ENCODE peak calls at places on chromosomes 5 and 9, in seven cellular contexts. One of them, this sample, is unnamed.

GRCh38 chr9:15606667-15607472 is 54.0 kb downstream of the CCDC171 start:
- DNase-seq in astrocyte of the spinal cord: peak; percentile 66
- DNase-seq in omental fat pad: no peak
- DNase-seq in CD4-positive, alpha-beta T cell: no peak
- DNase-seq in OCI-LY7: peak; percentile 70
- DNase-seq in GM13977: peak; percentile 51
- DNase-seq in GM12865: peak; percentile 51
- DNase-seq in this sample: peak; percentile 11

GRCh38 chr5:155794801-155795200 is 532.2 kb upstream of the SGCD start:
- DNase-seq in astrocyte of the spinal cord: peak; percentile 1
- DNase-seq in OCI-LY7: peak; percentile 15
- DNase-seq in omental fat pad: no peak
- DNase-seq in CD4-positive, alpha-beta T cell: no peak
- DNase-seq in GM13977: no peak
- DNase-seq in GM12865: no peak
- DNase-seq in this sample: no peak

GRCh38 chr5:157116483-157116954 is 7.7 kb upstream of the HAVCR2 start:
- DNase-seq in CD4-positive, alpha-beta T cell: no peak
- DNase-seq in GM13977: peak; percentile 59
- DNase-seq in omental fat pad: no peak
- DNase-seq in OCI-LY7: no peak
- DNase-seq in GM12865: peak; percentile 88
- DNase-seq in astrocyte of the spinal cord: no peak
- DNase-seq in this sample: no peak

GRCh38 chr9:124135813-124136365 is 121.9 kb upstream of the NEK6 start:
- DNase-seq in GM12865: no peak
- DNase-seq in astrocyte of the spinal cord: no peak
- DNase-seq in GM13977: no peak
- DNase-seq in OCI-LY7: no peak
- DNase-seq in omental fat pad: no peak
- DNase-seq in CD4-positive, alpha-beta T cell: no peak
- DNase-seq in this sample: no peak

GRCh38 chr9:122190597-122191381 is 31.1 kb downstream of the MORN5 start:
- DNase-seq in OCI-LY7: no peak
- DNase-seq in CD4-positive, alpha-beta T cell: no peak
- DNase-seq in astrocyte of the spinal cord: no peak
- DNase-seq in GM13977: no peak
- DNase-seq in GM12865: peak; percentile 29
- DNase-seq in omental fat pad: no peak
- DNase-seq in this sample: no peak

GRCh38 chr9:7944521-7945022 is 145.0 kb upstream of the DMAC1 start:
- DNase-seq in astrocyte of the spinal cord: no peak
- DNase-seq in omental fat pad: no peak
- DNase-seq in CD4-positive, alpha-beta T cell: no peak
- DNase-seq in OCI-LY7: no peak
- DNase-seq in GM13977: no peak
- DNase-seq in GM12865: no peak
- DNase-seq in this sample: no peak

GRCh38 chr5:104817127-104817526 is 1254.5 kb upstream of the NUDT12 start:
- DNase-seq in GM12865: no peak
- DNase-seq in omental fat pad: no peak
- DNase-seq in CD4-positive, alpha-beta T cell: no peak
- DNase-seq in GM13977: no peak
- DNase-seq in astrocyte of the spinal cord: no peak
- DNase-seq in OCI-LY7: no peak
- DNase-seq in this sample: no peak

GRCh38 chr9:93589688-93590087 is 13.3 kb downstream of the PHF2 start:
- DNase-seq in OCI-LY7: no peak
- DNase-seq in GM13977: no peak
- DNase-seq in GM12865: no peak
- DNase-seq in CD4-positive, alpha-beta T cell: no peak
- DNase-seq in omental fat pad: no peak
- DNase-seq in astrocyte of the spinal cord: peak; percentile 26
- DNase-seq in this sample: no peak

GRCh38 chr5:127968998-127969397 is 114.6 kb upstream of the SLC12A2 start:
- DNase-seq in GM13977: no peak
- DNase-seq in astrocyte of the spinal cord: no peak
- DNase-seq in CD4-positive, alpha-beta T cell: no peak
- DNase-seq in GM12865: no peak
- DNase-seq in OCI-LY7: no peak
- DNase-seq in omental fat pad: no peak
- DNase-seq in this sample: no peak

GRCh38 chr9:70576121-70576520 is 161.7 kb upstream of the KLF9 start:
- DNase-seq in GM13977: no peak
- DNase-seq in CD4-positive, alpha-beta T cell: no peak
- DNase-seq in astrocyte of the spinal cord: no peak
- DNase-seq in GM12865: no peak
- DNase-seq in omental fat pad: no peak
- DNase-seq in OCI-LY7: no peak
- DNase-seq in this sample: no peak

GRCh38 chr5:94217745-94218144 is 400.7 kb downstream of the KIAA0825 start:
- DNase-seq in GM12865: no peak
- DNase-seq in astrocyte of the spinal cord: no peak
- DNase-seq in CD4-positive, alpha-beta T cell: no peak
- DNase-seq in omental fat pad: no peak
- DNase-seq in GM13977: no peak
- DNase-seq in OCI-LY7: no peak
- DNase-seq in this sample: no peak

GRCh38 chr5:21810737-21811316 is 1042.3 kb downstream of the CDH12 start:
- DNase-seq in OCI-LY7: peak; percentile 26
- DNase-seq in astrocyte of the spinal cord: no peak
- DNase-seq in GM13977: peak; percentile 2
- DNase-seq in GM12865: peak; percentile 3
- DNase-seq in CD4-positive, alpha-beta T cell: no peak
- DNase-seq in omental fat pad: no peak
- DNase-seq in this sample: no peak

GRCh38 chr5:22621084-22621483 is 232.1 kb downstream of the CDH12 start:
- DNase-seq in GM13977: no peak
- DNase-seq in OCI-LY7: no peak
- DNase-seq in astrocyte of the spinal cord: no peak
- DNase-seq in GM12865: no peak
- DNase-seq in omental fat pad: no peak
- DNase-seq in CD4-positive, alpha-beta T cell: no peak
- DNase-seq in this sample: no peak

GRCh38 chr5:130605200-130605599 is 559.9 kb downstream of the HINT1 start:
- DNase-seq in omental fat pad: no peak
- DNase-seq in GM12865: no peak
- DNase-seq in astrocyte of the spinal cord: no peak
- DNase-seq in OCI-LY7: no peak
- DNase-seq in CD4-positive, alpha-beta T cell: no peak
- DNase-seq in GM13977: no peak
- DNase-seq in this sample: no peak

GRCh38 chr5:56012281-56012963 is 17.7 kb upstream of the IL6ST start:
- DNase-seq in GM13977: no peak
- DNase-seq in OCI-LY7: no peak
- DNase-seq in astrocyte of the spinal cord: peak; percentile 57
- DNase-seq in omental fat pad: no peak
- DNase-seq in GM12865: peak; percentile 46
- DNase-seq in CD4-positive, alpha-beta T cell: peak; percentile 13
- DNase-seq in this sample: no peak

GRCh38 chr5:74067748-74068541 is 441.9 kb downstream of the ARHGEF28 start:
- DNase-seq in astrocyte of the spinal cord: no peak
- DNase-seq in CD4-positive, alpha-beta T cell: no peak
- DNase-seq in GM12865: no peak
- DNase-seq in GM13977: no peak
- DNase-seq in OCI-LY7: no peak
- DNase-seq in omental fat pad: no peak
- DNase-seq in this sample: no peak

GRCh38 chr5:60576425-60576824 is 123.5 kb downstream of the DEPDC1B start:
- DNase-seq in astrocyte of the spinal cord: no peak
- DNase-seq in omental fat pad: no peak
- DNase-seq in OCI-LY7: peak; percentile 7
- DNase-seq in CD4-positive, alpha-beta T cell: no peak
- DNase-seq in GM13977: no peak
- DNase-seq in GM12865: no peak
- DNase-seq in this sample: no peak

GRCh38 chr5:154542581-154542980 is 64.6 kb upstream of the HAND1 start:
- DNase-seq in GM12865: no peak
- DNase-seq in OCI-LY7: no peak
- DNase-seq in astrocyte of the spinal cord: no peak
- DNase-seq in CD4-positive, alpha-beta T cell: no peak
- DNase-seq in omental fat pad: no peak
- DNase-seq in GM13977: no peak
- DNase-seq in this sample: no peak

GRCh38 chr5:154543380-154543779 is 65.4 kb upstream of the HAND1 start:
- DNase-seq in omental fat pad: no peak
- DNase-seq in OCI-LY7: no peak
- DNase-seq in GM12865: peak; percentile 43
- DNase-seq in CD4-positive, alpha-beta T cell: no peak
- DNase-seq in GM13977: no peak
- DNase-seq in astrocyte of the spinal cord: peak; percentile 22
- DNase-seq in this sample: no peak

GRCh38 chr5:154540600-154540999 is 62.6 kb upstream of the HAND1 start:
- DNase-seq in OCI-LY7: no peak
- DNase-seq in omental fat pad: no peak
- DNase-seq in GM13977: no peak
- DNase-seq in astrocyte of the spinal cord: no peak
- DNase-seq in GM12865: no peak
- DNase-seq in CD4-positive, alpha-beta T cell: no peak
- DNase-seq in this sample: no peak

GRCh38 chr5:154542000-154542399 is 64.0 kb upstream of the HAND1 start:
- DNase-seq in GM13977: no peak
- DNase-seq in OCI-LY7: no peak
- DNase-seq in astrocyte of the spinal cord: no peak
- DNase-seq in GM12865: no peak
- DNase-seq in omental fat pad: no peak
- DNase-seq in CD4-positive, alpha-beta T cell: no peak
- DNase-seq in this sample: no peak

DNA sequence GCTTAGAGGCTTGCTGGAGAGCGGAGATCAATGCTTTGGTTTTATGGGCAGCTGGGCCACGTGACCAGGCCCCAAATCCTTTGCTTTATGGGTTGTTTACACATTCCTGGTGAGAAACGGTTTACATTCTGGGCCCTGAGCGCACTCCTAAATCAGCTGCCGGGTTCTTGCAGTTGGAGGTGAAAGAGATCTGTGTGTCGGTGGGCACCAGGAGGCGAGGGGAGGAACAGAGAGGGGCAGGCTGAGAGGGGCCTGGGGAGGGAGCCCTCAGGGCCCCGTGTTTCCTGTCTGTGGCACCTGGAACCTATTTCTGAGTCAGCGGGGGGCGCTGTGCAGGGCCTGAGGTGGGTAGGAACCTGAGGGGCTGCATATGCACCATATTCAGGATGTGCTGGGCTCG is 63.5 kb upstream of the HAND1 start:
- DNase-seq in GM13977: no peak
- DNase-seq in OCI-LY7: peak; percentile 43
- DNase-seq in CD4-positive, alpha-beta T cell: no peak
- DNase-seq in GM12865: peak; percentile 48
- DNase-seq in omental fat pad: no peak
- DNase-seq in astrocyte of the spinal cord: no peak
- DNase-seq in this sample: no peak
- TF ChIP-seq CTCF in GM13977: no peak
- TF ChIP-seq CTCF in OCI-LY7: peak; percentile 80
- TF ChIP-seq CTCF in CD4-positive, alpha-beta T cell: no peak
- TF ChIP-seq CTCF in GM12865: peak; percentile 53
- TF ChIP-seq CTCF in omental fat pad: no peak
- TF ChIP-seq CTCF in astrocyte of the spinal cord: no peak
- TF ChIP-seq CTCF in this sample: no peak

GRCh38 chr5:149817539-149817938 is 87.4 kb downstream of the PPARGC1B start:
- DNase-seq in astrocyte of the spinal cord: no peak
- DNase-seq in GM13977: no peak
- DNase-seq in CD4-positive, alpha-beta T cell: no peak
- DNase-seq in omental fat pad: no peak
- DNase-seq in GM12865: no peak
- DNase-seq in OCI-LY7: no peak
- DNase-seq in this sample: no peak

GRCh38 chr5:149820012-149820411 is 89.9 kb downstream of the PPARGC1B start:
- DNase-seq in omental fat pad: no peak
- DNase-seq in GM13977: no peak
- DNase-seq in CD4-positive, alpha-beta T cell: no peak
- DNase-seq in GM12865: no peak
- DNase-seq in astrocyte of the spinal cord: no peak
- DNase-seq in OCI-LY7: no peak
- DNase-seq in this sample: no peak

GRCh38 chr5:149818116-149818515 is 88.0 kb downstream of the PPARGC1B start:
- DNase-seq in OCI-LY7: no peak
- DNase-seq in GM13977: no peak
- DNase-seq in omental fat pad: no peak
- DNase-seq in CD4-positive, alpha-beta T cell: no peak
- DNase-seq in GM12865: no peak
- DNase-seq in astrocyte of the spinal cord: no peak
- DNase-seq in this sample: no peak

GRCh38 chr5:149820536-149821503 is 90.7 kb downstream of the PPARGC1B start:
- DNase-seq in omental fat pad: no peak
- DNase-seq in GM12865: no peak
- DNase-seq in OCI-LY7: no peak
- DNase-seq in GM13977: no peak
- DNase-seq in astrocyte of the spinal cord: no peak
- DNase-seq in CD4-positive, alpha-beta T cell: no peak
- DNase-seq in this sample: no peak

DNA sequence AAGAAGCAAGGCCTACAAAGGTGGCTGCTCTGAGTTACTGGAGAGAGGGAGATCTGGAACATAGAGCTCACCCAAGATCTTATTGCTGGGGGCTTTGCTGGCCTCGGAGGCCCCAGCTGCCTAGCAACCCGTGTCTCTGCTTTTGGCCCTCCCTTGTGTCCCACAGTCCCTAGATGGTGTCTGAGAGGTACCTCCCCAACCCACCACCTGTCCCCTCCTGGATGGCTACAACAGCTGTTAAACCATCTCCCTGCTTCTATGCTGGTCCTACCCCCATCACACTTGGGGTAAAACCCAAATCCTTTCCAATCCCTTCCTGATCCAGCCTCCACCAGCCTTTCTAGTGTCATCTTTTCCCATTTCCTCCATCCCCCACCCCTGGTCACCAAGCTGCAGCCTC is 86.6 kb downstream of the PPARGC1B start:
- DNase-seq in GM13977: no peak
- DNase-seq in omental fat pad: no peak
- DNase-seq in GM12865: no peak
- DNase-seq in OCI-LY7: no peak
- DNase-seq in astrocyte of the spinal cord: no peak
- DNase-seq in CD4-positive, alpha-beta T cell: no peak
- DNase-seq in this sample: no peak
- TF ChIP-seq CTCF in GM13977: no peak
- TF ChIP-seq CTCF in omental fat pad: no peak
- TF ChIP-seq CTCF in GM12865: no peak
- TF ChIP-seq CTCF in OCI-LY7: no peak
- TF ChIP-seq CTCF in astrocyte of the spinal cord: no peak
- TF ChIP-seq CTCF in CD4-positive, alpha-beta T cell: no peak
- TF ChIP-seq CTCF in this sample: no peak

GRCh38 chr5:91742504-91742903 is 359.4 kb upstream of the ARRDC3 start:
- DNase-seq in GM13977: no peak
- DNase-seq in CD4-positive, alpha-beta T cell: no peak
- DNase-seq in OCI-LY7: no peak
- DNase-seq in GM12865: no peak
- DNase-seq in omental fat pad: no peak
- DNase-seq in astrocyte of the spinal cord: no peak
- DNase-seq in this sample: no peak
- TF ChIP-seq CTCF in GM13977: no peak
- TF ChIP-seq CTCF in CD4-positive, alpha-beta T cell: no peak
- TF ChIP-seq CTCF in OCI-LY7: no peak
- TF ChIP-seq CTCF in GM12865: no peak
- TF ChIP-seq CTCF in omental fat pad: no peak
- TF ChIP-seq CTCF in astrocyte of the spinal cord: no peak
- TF ChIP-seq CTCF in this sample: no peak

GRCh38 chr9:109253241-109253636 is 67.6 kb downstream of the EPB41L4B start:
- DNase-seq in GM13977: no peak
- DNase-seq in OCI-LY7: no peak
- DNase-seq in astrocyte of the spinal cord: no peak
- DNase-seq in GM12865: no peak
- DNase-seq in omental fat pad: no peak
- DNase-seq in CD4-positive, alpha-beta T cell: no peak
- DNase-seq in this sample: no peak
- TF ChIP-seq CTCF in GM13977: no peak
- TF ChIP-seq CTCF in OCI-LY7: no peak
- TF ChIP-seq CTCF in astrocyte of the spinal cord: no peak
- TF ChIP-seq CTCF in GM12865: no peak
- TF ChIP-seq CTCF in omental fat pad: no peak
- TF ChIP-seq CTCF in CD4-positive, alpha-beta T cell: no peak
- TF ChIP-seq CTCF in this sample: no peak

GRCh38 chr9:126514037-126514821 is 99.5 kb upstream of the LMX1B start:
- DNase-seq in GM12865: no peak
- DNase-seq in astrocyte of the spinal cord: no peak
- DNase-seq in omental fat pad: no peak
- DNase-seq in GM13977: peak; percentile 83
- DNase-seq in CD4-positive, alpha-beta T cell: peak; percentile 42
- DNase-seq in OCI-LY7: peak; percentile 66
- DNase-seq in this sample: peak; percentile 85
- TF ChIP-seq CTCF in GM12865: peak; percentile 24
- TF ChIP-seq CTCF in astrocyte of the spinal cord: peak; percentile 38
- TF ChIP-seq CTCF in omental fat pad: no peak
- TF ChIP-seq CTCF in GM13977: peak; percentile 38
- TF ChIP-seq CTCF in CD4-positive, alpha-beta T cell: peak; percentile 42
- TF ChIP-seq CTCF in OCI-LY7: peak; percentile 79
- TF ChIP-seq CTCF in this sample: peak; percentile 66